ENCODE peak calls at places on chromosomes 5 and 9, in seven cellular contexts. T is H9, Z is IMR-90, N is mesendoderm, L is neuronal stem cell, A is trophoblast cell, Q is H1. F is an unnamed sample.

GRCh38 chr9:125074976-125075375 is 68.4 kb downstream of the SCAI start:
- DNase-seq in T (no peak), Z (peak), N (no peak), L (no peak), A (peak), Q (no peak), F (peak)

GRCh38 chr9:124001445-124001799 is 10.1 kb upstream of the LHX2 start:
- DNase-seq in T (no peak), Z (no peak), N (no peak), L (no peak), A (no peak), Q (no peak), F (no peak)

GRCh38 chr5:78550891-78551290 is 97.7 kb downstream of the LHFPL2 start:
- DNase-seq in T (no peak), Z (peak), N (no peak), L (no peak), A (no peak), Q (no peak), F (peak)

GRCh38 chr5:137344723-137345322 is 154.3 kb downstream of the SPOCK1 start:
- DNase-seq in T (peak), Z (peak), N (peak), L (peak), A (peak), Q (peak), F (peak)

GRCh38 chr5:155953335-155953734 is 373.6 kb upstream of the SGCD start:
- DNase-seq in T (no peak), Z (peak), N (peak), L (no peak), A (no peak), Q (no peak), F (no peak)

GRCh38 chr9:87836951-87837715 is 45.5 kb upstream of the SPATA31E1 start:
- DNase-seq in T (no peak), Z (peak), N (no peak), L (no peak), A (no peak), Q (no peak), F (no peak)

GRCh38 chr9:16191691-16192402 is 639.0 kb downstream of the CCDC171 start:
- DNase-seq in T (peak), Z (peak), N (peak), L (peak), A (peak), Q (peak), F (peak)

GRCh38 chr5:135242496-135243193 is 156.4 kb downstream of the MACROH2A1 start:
- DNase-seq in T (no peak), Z (peak), N (no peak), L (no peak), A (no peak), Q (no peak), F (no peak)

GRCh38 chr5:139901971-139902370 is 106.4 kb downstream of the PSD2 start:
- DNase-seq in T (no peak), Z (no peak), N (peak), L (no peak), A (no peak), Q (no peak), F (no peak)

GRCh38 chr5:150159741-150160179 is 4.1 kb upstream of the PDGFRB start:
- DNase-seq in T (no peak), Z (peak), N (no peak), L (no peak), A (peak), Q (no peak), F (peak)

GRCh38 chr5:82277613-82277986 is 554 bp downstream of the RPS23 start:
- DNase-seq in T (no peak), Z (no peak), N (peak), L (no peak), A (peak), Q (no peak), F (no peak)

GRCh38 chr9:137476856-137477255 is 17.7 kb upstream of the NSMF start:
- DNase-seq in T (no peak), Z (no peak), N (no peak), L (no peak), A (no peak), Q (no peak), F (no peak)

GRCh38 chr5:128765448-128766061 is 199.7 kb upstream of the SLC27A6 start:
- DNase-seq in T (no peak), Z (no peak), N (no peak), L (no peak), A (peak), Q (no peak), F (no peak)
- H3K18ac ChIP-seq in T (no peak), Z (no peak), N (no peak), L (no peak), A (no peak), Q (no peak), F (no peak)

GRCh38 chr5:118736396-118736795 is 252.0 kb downstream of the DTWD2 start:
- DNase-seq in T (no peak), Z (no peak), N (peak), L (no peak), A (no peak), Q (no peak), F (no peak)

DNA sequence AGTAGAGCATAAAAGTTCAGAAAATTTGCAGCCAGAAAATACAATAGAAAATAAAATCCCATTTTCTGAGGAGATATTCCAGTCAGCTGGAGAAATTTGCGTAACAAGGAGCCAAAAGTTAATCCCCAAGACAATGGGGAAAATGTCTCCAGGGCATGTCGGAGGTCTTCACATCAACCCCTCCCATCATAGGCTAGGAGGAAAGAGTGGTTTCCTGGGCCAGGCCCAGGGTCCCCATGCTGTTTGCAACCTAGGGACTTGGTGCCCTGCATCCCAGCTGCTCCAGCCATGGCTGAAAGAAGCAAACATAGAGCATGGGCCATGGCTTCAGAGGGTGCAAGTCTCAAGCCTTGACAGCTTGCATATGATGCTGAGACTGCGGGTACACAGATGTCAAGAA is 255.0 kb downstream of the DTWD2 start:
- DNase-seq in T (no peak), Z (no peak), N (no peak), L (no peak), A (no peak), Q (no peak), F (no peak)
- H2BK5ac ChIP-seq in T (no peak), Z (no peak), N (no peak), L (no peak), A (no peak), Q (no peak), F (no peak)

GRCh38 chr5:29995154-29995553 is 1198.3 kb upstream of the CDH6 start:
- DNase-seq in T (no peak), Z (no peak), N (no peak), L (no peak), A (no peak), Q (no peak), F (no peak)

GRCh38 chr5:29994519-29994918 is 1199.0 kb upstream of the CDH6 start:
- DNase-seq in T (no peak), Z (no peak), N (no peak), L (no peak), A (no peak), Q (no peak), F (no peak)

DNA sequence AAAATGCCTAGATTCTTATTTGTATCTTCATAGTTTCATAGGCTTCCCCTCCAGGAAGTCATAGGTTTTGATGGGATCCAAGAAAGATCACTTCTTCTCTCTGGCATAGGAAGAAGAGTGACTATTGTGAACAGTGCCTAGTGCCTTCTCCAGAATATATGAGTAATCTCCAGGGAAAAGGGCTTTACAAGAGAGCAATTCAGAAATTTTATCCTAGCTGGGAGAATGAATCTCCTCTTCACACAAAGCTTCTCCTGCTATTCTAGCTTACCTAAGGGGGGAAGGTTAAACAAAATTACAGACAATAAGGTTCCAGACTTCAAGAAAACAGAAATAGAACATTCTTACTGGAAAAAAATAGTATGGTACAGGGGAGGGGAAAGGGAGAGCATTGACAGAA is 1193.3 kb upstream of the CDH6 start:
- DNase-seq in T (no peak), Z (no peak), N (no peak), L (no peak), A (no peak), Q (no peak), F (no peak)
- H3K18ac ChIP-seq in T (no peak), Z (no peak), N (no peak), L (no peak), A (no peak), Q (no peak), F (no peak)

GRCh38 chr5:154316223-154316967 is 125.9 kb downstream of the GALNT10 start:
- DNase-seq in T (no peak), Z (peak), N (no peak), L (no peak), A (no peak), Q (peak), F (peak)
- H2BK5ac ChIP-seq in T (no peak), Z (no peak), N (no peak), L (no peak), A (no peak), Q (no peak), F (no peak)

GRCh38 chr9:79769476-79770275 is 197.9 kb downstream of the TLE4 start:
- DNase-seq in T (no peak), Z (peak), N (peak), L (no peak), A (peak), Q (no peak), F (no peak)
- H3K18ac ChIP-seq in T (no peak), Z (no peak), N (no peak), L (peak), A (no peak), Q (no peak), F (no peak)

GRCh38 chr9:117075636-117076035 is 339.2 kb downstream of the ASTN2 start:
- DNase-seq in T (no peak), Z (no peak), N (no peak), L (no peak), A (no peak), Q (no peak), F (no peak)

GRCh38 chr9:117074782-117075510 is 339.9 kb downstream of the ASTN2 start:
- DNase-seq in T (no peak), Z (no peak), N (no peak), L (no peak), A (no peak), Q (no peak), F (no peak)

GRCh38 chr9:117073071-117073470 is 341.8 kb downstream of the ASTN2 start:
- DNase-seq in T (peak), Z (no peak), N (peak), L (no peak), A (no peak), Q (no peak), F (no peak)

GRCh38 chr9:117073539-117074336 is 341.1 kb downstream of the ASTN2 start:
- DNase-seq in T (peak), Z (no peak), N (peak), L (peak), A (peak), Q (peak), F (peak)

GRCh38 chr9:117074337-117074662 is 340.6 kb downstream of the ASTN2 start:
- DNase-seq in T (no peak), Z (no peak), N (no peak), L (no peak), A (no peak), Q (no peak), F (no peak)
- H2BK5ac ChIP-seq in T (no peak), Z (no peak), N (no peak), L (no peak), A (no peak), Q (no peak), F (no peak)

DNA sequence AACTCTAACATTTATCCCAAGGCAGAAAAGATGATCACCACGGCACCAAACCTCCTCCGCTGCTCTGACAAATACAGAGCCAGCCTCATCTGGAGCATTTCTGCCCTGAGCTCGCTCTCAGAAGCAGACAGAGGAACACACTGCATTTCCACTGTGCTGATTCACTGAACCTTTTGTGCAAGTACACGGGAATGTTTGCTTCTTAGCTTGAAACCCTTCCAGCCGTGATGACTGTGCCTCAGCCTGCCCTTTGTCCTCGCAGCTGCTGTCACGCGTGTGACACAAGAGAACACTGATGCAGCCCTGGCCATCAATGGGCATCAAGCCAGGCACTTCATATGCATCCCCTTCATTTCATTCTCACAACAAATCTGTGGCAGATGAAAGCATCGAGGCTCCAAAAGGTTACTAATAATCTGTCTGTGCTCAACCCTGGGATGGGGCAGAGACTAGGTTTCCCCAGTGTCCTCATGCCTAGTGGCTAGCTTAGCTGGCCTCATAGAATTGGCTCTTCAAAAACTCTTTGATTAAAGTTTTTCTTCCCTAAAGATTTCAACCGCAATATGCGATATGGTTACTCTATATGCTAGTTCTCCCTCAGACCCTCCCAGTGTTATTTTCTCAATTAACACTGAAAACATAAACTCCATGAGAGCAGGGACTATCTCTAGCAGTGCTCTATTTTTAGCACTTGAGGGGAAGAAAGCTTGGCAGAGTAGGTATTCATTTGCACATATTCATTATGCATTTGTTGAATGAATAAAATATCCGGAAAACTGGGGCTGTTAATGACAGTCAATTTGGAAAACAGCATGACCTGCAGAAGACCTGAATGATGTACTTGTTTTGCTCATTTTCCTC is 7.3 kb downstream of the CDC14B start:
- DNase-seq in T (no peak), Z (peak), N (peak), L (peak), A (peak), Q (no peak), F (peak)
- H3K18ac ChIP-seq in T (peak), Z (no peak), N (no peak), L (peak), A (no peak), Q (no peak), F (no peak)

DNA sequence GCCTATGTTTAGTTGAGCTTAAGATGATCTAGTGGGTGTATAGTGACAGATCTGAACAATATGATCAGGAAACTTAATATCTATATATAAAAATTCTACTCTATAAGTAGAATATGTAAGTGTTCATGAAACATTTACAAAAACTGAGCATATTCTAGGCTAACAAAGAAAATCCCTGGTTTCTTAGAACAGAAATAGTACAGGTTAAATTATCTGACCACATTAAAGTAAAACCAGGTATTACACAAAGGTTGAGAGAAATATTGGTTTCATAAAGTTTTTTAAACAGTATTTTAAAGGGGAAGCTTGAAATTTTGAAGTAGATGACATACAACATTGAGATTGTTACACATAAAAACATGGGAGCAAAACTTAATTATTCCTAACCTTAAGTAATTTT is 39.3 kb downstream of the LRRC70 start:
- DNase-seq in T (no peak), Z (no peak), N (no peak), L (no peak), A (no peak), Q (no peak), F (no peak)
- H2BK5ac ChIP-seq in T (no peak), Z (no peak), N (no peak), L (no peak), A (no peak), Q (no peak), F (no peak)

GRCh38 chr9:37062331-37062730 is 28.3 kb upstream of the PAX5 start:
- DNase-seq in T (no peak), Z (no peak), N (no peak), L (no peak), A (no peak), Q (no peak), F (no peak)
- H3K18ac ChIP-seq in T (no peak), Z (no peak), N (no peak), L (no peak), A (no peak), Q (no peak), F (no peak)

DNA sequence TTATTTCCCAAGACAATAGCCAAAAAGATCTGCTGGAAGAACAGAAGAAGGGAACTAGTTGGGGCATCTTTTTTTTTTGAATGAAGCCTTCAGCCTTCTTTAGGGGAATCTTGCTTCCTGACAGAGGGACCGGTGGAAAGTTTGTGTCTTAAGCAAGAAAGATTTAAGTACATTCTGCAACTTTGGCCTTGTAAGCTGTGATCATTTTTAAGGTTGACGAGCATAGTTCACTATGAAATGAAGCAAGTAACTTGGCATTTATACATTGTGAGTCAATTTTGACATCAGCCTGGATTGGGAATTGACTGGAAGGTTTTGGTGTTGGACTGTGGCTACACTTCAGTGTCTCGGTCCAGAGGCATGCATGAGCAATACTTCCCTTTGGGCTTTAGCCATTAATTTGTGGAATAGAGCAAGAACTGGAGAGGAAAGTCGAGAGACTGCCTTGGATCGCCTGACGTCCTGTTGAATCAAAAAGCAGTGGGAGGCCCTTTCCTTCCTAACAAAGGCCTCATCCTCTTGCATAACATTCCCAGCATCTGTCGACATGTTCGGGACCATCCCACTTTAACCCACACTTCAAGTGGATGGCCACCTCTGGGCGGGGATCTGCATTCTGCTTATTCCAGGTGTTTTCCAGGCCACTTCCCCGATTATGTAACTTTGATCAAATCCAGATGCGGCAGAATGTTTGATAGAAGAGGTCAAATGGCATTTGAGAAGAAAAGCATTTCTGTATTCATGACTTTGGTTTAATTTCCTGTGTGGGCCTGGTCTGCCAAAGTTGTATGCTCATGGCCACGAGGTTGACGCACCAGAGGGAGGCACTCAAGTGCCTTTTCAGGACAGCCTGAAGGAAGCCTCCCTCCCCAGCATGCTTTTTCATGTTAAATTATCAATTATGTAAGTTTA is 12.5 kb downstream of the ABL1 start:
- DNase-seq in T (peak), Z (peak), N (peak), L (no peak), A (peak), Q (no peak), F (peak)
- H2BK5ac ChIP-seq in T (no peak), Z (peak), N (peak), L (no peak), A (no peak), Q (no peak), F (peak)